ENCODE peak calls at places on chromosomes 11 and 22, in eight cellular contexts. One of them, this sample, is unnamed.

GRCh38 chr22:30212363-30212995 is 34.1 kb downstream of the LIF start:
- DNase-seq in lower leg skin: peak
- DNase-seq in BJ: peak
- DNase-seq in uterus: peak
- DNase-seq in kidney: peak
- DNase-seq in fibroblast of the aortic adventitia: peak
- DNase-seq in astrocyte of the spinal cord: peak
- DNase-seq in CD8-positive, alpha-beta T cell: no peak
- DNase-seq in this sample: no peak

GRCh38 chr11:7538466-7539454 is 25.0 kb downstream of the PPFIBP2 start:
- DNase-seq in fibroblast of the aortic adventitia: no peak
- DNase-seq in CD8-positive, alpha-beta T cell: no peak
- DNase-seq in kidney: no peak
- DNase-seq in lower leg skin: peak
- DNase-seq in astrocyte of the spinal cord: no peak
- DNase-seq in BJ: no peak
- DNase-seq in uterus: no peak
- DNase-seq in this sample: no peak

GRCh38 chr22:36015806-36016519 is 12.7 kb downstream of the RBFOX2 start:
- DNase-seq in fibroblast of the aortic adventitia: no peak
- DNase-seq in CD8-positive, alpha-beta T cell: no peak
- DNase-seq in uterus: no peak
- DNase-seq in kidney: no peak
- DNase-seq in astrocyte of the spinal cord: no peak
- DNase-seq in BJ: no peak
- DNase-seq in lower leg skin: no peak
- DNase-seq in this sample: no peak

GRCh38 chr11:12074529-12075195 is 35.7 kb upstream of the MICAL2 start:
- DNase-seq in kidney: no peak
- DNase-seq in CD8-positive, alpha-beta T cell: no peak
- DNase-seq in astrocyte of the spinal cord: no peak
- DNase-seq in lower leg skin: peak
- DNase-seq in fibroblast of the aortic adventitia: no peak
- DNase-seq in BJ: no peak
- DNase-seq in uterus: no peak
- DNase-seq in this sample: no peak

GRCh38 chr11:113591122-113591521 is 115.0 kb downstream of the TMPRSS5 start:
- DNase-seq in kidney: no peak
- DNase-seq in lower leg skin: no peak
- DNase-seq in astrocyte of the spinal cord: no peak
- DNase-seq in BJ: no peak
- DNase-seq in fibroblast of the aortic adventitia: no peak
- DNase-seq in CD8-positive, alpha-beta T cell: no peak
- DNase-seq in uterus: no peak
- DNase-seq in this sample: no peak

GRCh38 chr11:124174001-124174400 is 9.1 kb upstream of the OR10D3 start:
- DNase-seq in astrocyte of the spinal cord: peak
- DNase-seq in lower leg skin: no peak
- DNase-seq in fibroblast of the aortic adventitia: peak
- DNase-seq in kidney: no peak
- DNase-seq in CD8-positive, alpha-beta T cell: no peak
- DNase-seq in uterus: no peak
- DNase-seq in BJ: no peak
- DNase-seq in this sample: no peak

GRCh38 chr22:27218521-27218920 is 561.1 kb downstream of the MIAT start:
- DNase-seq in BJ: no peak
- DNase-seq in fibroblast of the aortic adventitia: no peak
- DNase-seq in astrocyte of the spinal cord: no peak
- DNase-seq in CD8-positive, alpha-beta T cell: no peak
- DNase-seq in lower leg skin: no peak
- DNase-seq in kidney: no peak
- DNase-seq in uterus: peak
- DNase-seq in this sample: no peak

GRCh38 chr11:86629070-86629706 is 43.2 kb downstream of the ME3 start:
- DNase-seq in kidney: no peak
- DNase-seq in BJ: no peak
- DNase-seq in fibroblast of the aortic adventitia: peak
- DNase-seq in astrocyte of the spinal cord: peak
- DNase-seq in uterus: peak
- DNase-seq in CD8-positive, alpha-beta T cell: no peak
- DNase-seq in lower leg skin: no peak
- DNase-seq in this sample: no peak

GRCh38 chr11:128222245-128222959 is 365.0 kb downstream of the ETS1 start:
- DNase-seq in uterus: no peak
- DNase-seq in astrocyte of the spinal cord: no peak
- DNase-seq in lower leg skin: no peak
- DNase-seq in CD8-positive, alpha-beta T cell: no peak
- DNase-seq in kidney: no peak
- DNase-seq in BJ: no peak
- DNase-seq in fibroblast of the aortic adventitia: no peak
- DNase-seq in this sample: no peak

GRCh38 chr22:26429458-26430238 is 588 bp downstream of the ASPHD2 start:
- DNase-seq in kidney: no peak
- DNase-seq in astrocyte of the spinal cord: no peak
- DNase-seq in BJ: no peak
- DNase-seq in CD8-positive, alpha-beta T cell: no peak
- DNase-seq in fibroblast of the aortic adventitia: no peak
- DNase-seq in lower leg skin: no peak
- DNase-seq in uterus: no peak
- DNase-seq in this sample: peak

GRCh38 chr11:1083621-1084551 is 9.2 kb downstream of the MUC2 start:
- DNase-seq in BJ: no peak
- DNase-seq in astrocyte of the spinal cord: no peak
- DNase-seq in uterus: no peak
- DNase-seq in fibroblast of the aortic adventitia: no peak
- DNase-seq in CD8-positive, alpha-beta T cell: no peak
- DNase-seq in kidney: peak
- DNase-seq in lower leg skin: no peak
- DNase-seq in this sample: no peak

GRCh38 chr11:63745304-63746170 is 23.0 kb downstream of the ZFTA start:
- DNase-seq in kidney: no peak
- DNase-seq in CD8-positive, alpha-beta T cell: no peak
- DNase-seq in fibroblast of the aortic adventitia: no peak
- DNase-seq in lower leg skin: peak
- DNase-seq in uterus: no peak
- DNase-seq in astrocyte of the spinal cord: no peak
- DNase-seq in BJ: no peak
- DNase-seq in this sample: no peak

GRCh38 chr11:69002743-69003231 is 10.3 kb downstream of the MRGPRF start:
- DNase-seq in kidney: no peak
- DNase-seq in uterus: peak
- DNase-seq in lower leg skin: peak
- DNase-seq in astrocyte of the spinal cord: no peak
- DNase-seq in BJ: no peak
- DNase-seq in CD8-positive, alpha-beta T cell: no peak
- DNase-seq in fibroblast of the aortic adventitia: no peak
- DNase-seq in this sample: no peak

DNA sequence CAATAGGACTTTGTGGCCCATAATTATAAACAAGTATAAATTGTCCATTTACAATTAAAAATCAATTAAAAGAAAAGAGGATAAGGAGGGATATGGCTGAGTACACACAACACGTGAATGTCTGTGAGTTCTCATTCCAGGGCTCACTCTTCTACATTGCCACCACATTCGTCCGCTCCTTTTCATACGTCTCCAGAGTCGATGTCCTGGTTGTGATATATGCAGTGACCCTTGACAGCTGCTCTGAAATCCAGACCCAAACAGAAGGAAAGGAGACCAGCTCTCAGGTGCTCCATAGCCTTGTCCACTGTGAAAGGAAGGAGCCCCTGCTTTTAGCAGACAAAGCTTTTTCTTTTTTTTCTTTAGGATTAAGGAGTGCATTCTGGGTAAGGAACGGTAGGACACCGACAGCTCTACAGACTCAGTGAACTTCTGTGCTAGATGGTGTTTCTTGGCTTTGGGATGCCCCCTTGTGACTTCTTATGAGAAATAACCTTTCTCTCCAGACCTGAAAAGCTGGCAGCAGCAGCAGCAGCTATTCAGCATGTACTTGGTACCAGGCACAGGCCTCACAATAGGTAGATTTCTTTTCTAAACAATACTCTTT is 19.7 kb upstream of the DNAJB13 start:
- DNase-seq in astrocyte of the spinal cord: peak
- DNase-seq in uterus: no peak
- DNase-seq in CD8-positive, alpha-beta T cell: no peak
- DNase-seq in kidney: no peak
- DNase-seq in lower leg skin: no peak
- DNase-seq in fibroblast of the aortic adventitia: peak
- DNase-seq in BJ: no peak
- DNase-seq in this sample: peak
- TF ChIP-seq CTCF in astrocyte of the spinal cord: peak
- TF ChIP-seq CTCF in uterus: peak
- TF ChIP-seq CTCF in CD8-positive, alpha-beta T cell: no peak
- TF ChIP-seq CTCF in kidney: peak
- TF ChIP-seq CTCF in lower leg skin: no peak
- TF ChIP-seq CTCF in fibroblast of the aortic adventitia: peak
- TF ChIP-seq CTCF in BJ: peak
- TF ChIP-seq CTCF in this sample: no peak

DNA sequence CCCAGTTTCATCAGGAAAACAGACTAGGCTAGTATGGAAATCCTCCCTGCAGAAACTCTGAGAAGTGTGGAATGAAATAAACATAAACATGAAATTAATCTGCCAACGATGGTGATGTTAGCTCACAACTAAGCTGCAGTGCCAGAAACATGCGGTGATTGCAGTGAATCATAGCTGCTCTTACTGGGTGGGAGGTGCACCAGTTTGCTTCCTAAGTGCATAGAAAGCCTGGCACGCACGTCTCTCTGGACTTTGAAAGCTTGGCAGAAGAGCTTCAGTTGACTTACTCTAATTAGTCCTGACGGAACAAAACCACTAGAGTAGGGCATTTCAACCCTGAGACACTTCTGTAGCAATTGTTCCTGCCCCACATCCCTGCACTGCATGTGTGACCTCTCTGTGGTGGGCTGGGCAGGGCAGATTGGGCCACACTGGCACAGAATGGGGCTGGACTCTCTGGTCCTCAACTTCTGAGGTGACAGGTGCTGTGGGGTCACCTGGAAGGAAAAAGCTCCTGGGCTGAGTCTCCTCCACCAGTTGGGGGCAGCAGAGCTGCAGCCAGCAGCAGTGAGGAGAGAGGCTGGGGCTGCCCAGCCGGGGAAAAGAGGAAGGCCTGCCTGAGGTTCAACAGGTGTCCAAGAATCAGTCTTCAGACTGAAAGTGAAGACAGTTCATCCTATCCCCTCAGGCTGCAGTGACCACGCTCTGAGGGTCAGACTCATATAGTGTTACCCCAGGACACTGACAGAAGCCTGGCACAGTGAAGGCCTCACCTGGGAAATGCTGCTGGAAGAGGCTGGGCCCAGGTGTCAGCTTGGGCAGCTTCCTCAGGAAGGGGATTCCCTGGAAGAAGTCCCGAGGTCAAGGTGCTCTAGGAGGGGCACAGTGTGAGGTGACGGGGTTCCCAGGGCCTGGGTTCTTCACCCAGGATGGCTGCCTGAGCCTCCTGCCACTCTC is 40.5 kb downstream of the GGTLC2 start:
- DNase-seq in BJ: no peak
- DNase-seq in astrocyte of the spinal cord: peak
- DNase-seq in uterus: peak
- DNase-seq in CD8-positive, alpha-beta T cell: no peak
- DNase-seq in kidney: no peak
- DNase-seq in fibroblast of the aortic adventitia: peak
- DNase-seq in lower leg skin: no peak
- DNase-seq in this sample: peak
- TF ChIP-seq CTCF in BJ: peak
- TF ChIP-seq CTCF in astrocyte of the spinal cord: peak
- TF ChIP-seq CTCF in uterus: no peak
- TF ChIP-seq CTCF in CD8-positive, alpha-beta T cell: no peak
- TF ChIP-seq CTCF in kidney: peak
- TF ChIP-seq CTCF in fibroblast of the aortic adventitia: peak
- TF ChIP-seq CTCF in lower leg skin: no peak
- TF ChIP-seq CTCF in this sample: peak

GRCh38 chr11:112085822-112086421 is 634 bp downstream of the TIMM8B start:
- DNase-seq in astrocyte of the spinal cord: peak
- DNase-seq in BJ: no peak
- DNase-seq in fibroblast of the aortic adventitia: no peak
- DNase-seq in lower leg skin: no peak
- DNase-seq in CD8-positive, alpha-beta T cell: no peak
- DNase-seq in kidney: no peak
- DNase-seq in uterus: peak
- DNase-seq in this sample: peak

GRCh38 chr11:112087212-112087611 is 539 bp downstream of the SDHD start:
- DNase-seq in kidney: no peak
- DNase-seq in BJ: no peak
- DNase-seq in astrocyte of the spinal cord: no peak
- DNase-seq in CD8-positive, alpha-beta T cell: no peak
- DNase-seq in lower leg skin: no peak
- DNase-seq in uterus: no peak
- DNase-seq in fibroblast of the aortic adventitia: no peak
- DNase-seq in this sample: no peak

GRCh38 chr11:112082729-112083128 is 3.8 kb downstream of the TIMM8B start:
- DNase-seq in lower leg skin: no peak
- DNase-seq in fibroblast of the aortic adventitia: no peak
- DNase-seq in uterus: no peak
- DNase-seq in kidney: no peak
- DNase-seq in astrocyte of the spinal cord: peak
- DNase-seq in CD8-positive, alpha-beta T cell: no peak
- DNase-seq in BJ: peak
- DNase-seq in this sample: no peak

GRCh38 chr11:112086422-112087191 is at the start of the genes SDHD and TIMM8B:
- DNase-seq in uterus: peak
- DNase-seq in fibroblast of the aortic adventitia: peak
- DNase-seq in CD8-positive, alpha-beta T cell: peak
- DNase-seq in kidney: peak
- DNase-seq in lower leg skin: peak
- DNase-seq in astrocyte of the spinal cord: peak
- DNase-seq in BJ: peak
- DNase-seq in this sample: peak
- TF ChIP-seq CTCF in uterus: peak
- TF ChIP-seq CTCF in fibroblast of the aortic adventitia: peak
- TF ChIP-seq CTCF in CD8-positive, alpha-beta T cell: no peak
- TF ChIP-seq CTCF in kidney: peak
- TF ChIP-seq CTCF in lower leg skin: no peak
- TF ChIP-seq CTCF in astrocyte of the spinal cord: peak
- TF ChIP-seq CTCF in BJ: peak
- TF ChIP-seq CTCF in this sample: peak

GRCh38 chr11:101428918-101429317 is 154.9 kb downstream of the TRPC6 start:
- DNase-seq in lower leg skin: no peak
- DNase-seq in fibroblast of the aortic adventitia: peak
- DNase-seq in BJ: no peak
- DNase-seq in uterus: no peak
- DNase-seq in astrocyte of the spinal cord: no peak
- DNase-seq in CD8-positive, alpha-beta T cell: no peak
- DNase-seq in kidney: no peak
- DNase-seq in this sample: no peak
- TF ChIP-seq CTCF in lower leg skin: no peak
- TF ChIP-seq CTCF in fibroblast of the aortic adventitia: no peak
- TF ChIP-seq CTCF in BJ: peak
- TF ChIP-seq CTCF in uterus: peak
- TF ChIP-seq CTCF in astrocyte of the spinal cord: peak
- TF ChIP-seq CTCF in CD8-positive, alpha-beta T cell: no peak
- TF ChIP-seq CTCF in kidney: peak
- TF ChIP-seq CTCF in this sample: no peak

GRCh38 chr11:126282742-126283591 is at the start of gene TIRAP:
- DNase-seq in CD8-positive, alpha-beta T cell: peak
- DNase-seq in fibroblast of the aortic adventitia: peak
- DNase-seq in kidney: peak
- DNase-seq in BJ: no peak
- DNase-seq in uterus: peak
- DNase-seq in astrocyte of the spinal cord: peak
- DNase-seq in lower leg skin: peak
- DNase-seq in this sample: peak
- TF ChIP-seq CTCF in CD8-positive, alpha-beta T cell: no peak
- TF ChIP-seq CTCF in fibroblast of the aortic adventitia: peak
- TF ChIP-seq CTCF in kidney: no peak
- TF ChIP-seq CTCF in BJ: no peak
- TF ChIP-seq CTCF in uterus: peak
- TF ChIP-seq CTCF in astrocyte of the spinal cord: no peak
- TF ChIP-seq CTCF in lower leg skin: no peak
- TF ChIP-seq CTCF in this sample: no peak